ENCODE peak calls at places on chromosome 14, in four cellular contexts. Q, R, C and W are unnamed samples.

GRCh38 chr14:94045563-94046345 is 19.6 kb downstream of the OTUB2 start:
- DNase-seq in Q (no peak), R (no peak), C (no peak), W (no peak)

GRCh38 chr14:33776871-33777270 is 174.0 kb downstream of the EGLN3 start:
- DNase-seq in Q (no peak), R (no peak), C (no peak), W (no peak)

GRCh38 chr14:94989417-94989816 is 167.9 kb downstream of the DICER1 start:
- DNase-seq in Q (no peak), R (no peak), C (no peak), W (no peak)

GRCh38 chr14:74412753-74413152 is 13.3 kb downstream of the SYNDIG1L start:
- DNase-seq in Q (no peak), R (no peak), C (no peak), W (no peak)

GRCh38 chr14:55438066-55438683 is 2.2 kb downstream of the TBPL2 start:
- DNase-seq in Q (no peak), R (peak), C (peak), W (peak)

GRCh38 chr14:75399819-75400678 is 27.8 kb upstream of the JDP2 start:
- DNase-seq in Q (no peak), R (no peak), C (no peak), W (no peak)

GRCh38 chr14:65791551-65791981 is 379.0 kb downstream of the FUT8 start:
- DNase-seq in Q (no peak), R (peak), C (no peak), W (no peak)

GRCh38 chr14:86574026-86574777 is 1044.3 kb downstream of the FLRT2 start:
- DNase-seq in Q (no peak), R (no peak), C (peak), W (no peak)

GRCh38 chr14:69771136-69771535 is 4.2 kb downstream of the SRSF5 start:
- DNase-seq in Q (no peak), R (no peak), C (no peak), W (no peak)

GRCh38 chr14:100239200-100239839 is 376 bp downstream of the YY1 start:
- DNase-seq in Q (no peak), R (no peak), C (no peak), W (no peak)

GRCh38 chr14:58060077-58060476 is 91.9 kb downstream of the ARMH4 start:
- DNase-seq in Q (no peak), R (no peak), C (no peak), W (no peak)

GRCh38 chr14:80927385-80927989 is 14.1 kb downstream of the CEP128 start:
- DNase-seq in Q (peak), R (no peak), C (no peak), W (no peak)

GRCh38 chr14:89955022-89955414 is 488 bp upstream of the EFCAB11 start:
- DNase-seq in Q (no peak), R (no peak), C (no peak), W (no peak)

GRCh38 chr14:90398315-90398811 is 1.5 kb downstream of the CALM1 start:
- DNase-seq in Q (peak), R (peak), C (no peak), W (peak)

GRCh38 chr14:95545769-95546168 is 10.9 kb downstream of the GLRX5 start:
- DNase-seq in Q (no peak), R (peak), C (no peak), W (no peak)

GRCh38 chr14:76472199-76472723 is 96.3 kb downstream of the ESRRB start:
- DNase-seq in Q (no peak), R (no peak), C (no peak), W (no peak)

GRCh38 chr14:76464856-76465255 is 88.9 kb downstream of the ESRRB start:
- DNase-seq in Q (no peak), R (no peak), C (no peak), W (no peak)

GRCh38 chr14:76465651-76466050 is 89.7 kb downstream of the ESRRB start:
- DNase-seq in Q (no peak), R (no peak), C (no peak), W (no peak)

GRCh38 chr14:76463105-76463504 is 87.2 kb downstream of the ESRRB start:
- DNase-seq in Q (no peak), R (no peak), C (no peak), W (no peak)

DNA sequence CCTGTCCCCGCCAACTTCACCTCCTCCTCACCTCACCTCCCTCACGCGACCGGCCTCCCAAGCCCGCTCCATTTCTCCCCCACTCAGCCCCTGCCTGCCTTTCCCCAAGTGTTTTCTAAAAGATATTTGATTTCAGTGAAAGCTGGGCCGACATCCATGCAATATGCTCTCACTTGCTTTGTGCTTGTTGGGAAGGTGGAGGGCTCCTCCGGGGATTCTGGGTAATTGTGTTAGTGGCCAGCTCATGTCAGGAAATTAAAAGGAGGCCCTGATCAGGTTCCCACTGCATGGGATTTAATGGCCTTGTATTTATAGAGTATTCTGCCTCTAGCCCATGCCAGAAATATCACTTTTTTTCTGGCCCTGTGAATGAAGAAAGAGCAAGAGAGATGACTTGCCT is 91.9 kb downstream of the ESRRB start:
- DNase-seq in Q (no peak), R (no peak), C (no peak), W (no peak)
- TF ChIP-seq ELF4 in Q (no peak), R (no peak), C (no peak), W (no peak)

DNA sequence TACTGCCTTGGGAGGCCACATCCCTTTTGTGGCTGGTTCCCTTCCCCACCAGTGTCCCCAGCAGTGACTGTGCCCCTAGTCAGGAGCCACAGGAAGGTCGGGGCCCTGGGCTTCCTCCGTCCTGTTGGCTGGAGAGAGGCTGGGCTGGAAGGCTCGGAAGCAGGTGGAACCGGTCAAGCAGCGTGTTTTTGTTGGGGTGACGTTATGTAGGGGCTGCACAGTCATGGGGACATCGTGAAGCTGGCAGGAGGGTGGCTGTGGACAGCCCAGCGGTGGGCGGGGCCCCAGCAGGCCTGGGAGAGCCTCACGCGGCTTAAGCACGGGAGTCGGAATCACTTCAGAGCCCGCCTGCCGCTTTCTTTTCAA is 10.1 kb downstream of the XRCC3 start:
- DNase-seq in Q (no peak), R (no peak), C (no peak), W (no peak)
- TF ChIP-seq ELF4 in Q (no peak), R (no peak), C (no peak), W (no peak)

DNA sequence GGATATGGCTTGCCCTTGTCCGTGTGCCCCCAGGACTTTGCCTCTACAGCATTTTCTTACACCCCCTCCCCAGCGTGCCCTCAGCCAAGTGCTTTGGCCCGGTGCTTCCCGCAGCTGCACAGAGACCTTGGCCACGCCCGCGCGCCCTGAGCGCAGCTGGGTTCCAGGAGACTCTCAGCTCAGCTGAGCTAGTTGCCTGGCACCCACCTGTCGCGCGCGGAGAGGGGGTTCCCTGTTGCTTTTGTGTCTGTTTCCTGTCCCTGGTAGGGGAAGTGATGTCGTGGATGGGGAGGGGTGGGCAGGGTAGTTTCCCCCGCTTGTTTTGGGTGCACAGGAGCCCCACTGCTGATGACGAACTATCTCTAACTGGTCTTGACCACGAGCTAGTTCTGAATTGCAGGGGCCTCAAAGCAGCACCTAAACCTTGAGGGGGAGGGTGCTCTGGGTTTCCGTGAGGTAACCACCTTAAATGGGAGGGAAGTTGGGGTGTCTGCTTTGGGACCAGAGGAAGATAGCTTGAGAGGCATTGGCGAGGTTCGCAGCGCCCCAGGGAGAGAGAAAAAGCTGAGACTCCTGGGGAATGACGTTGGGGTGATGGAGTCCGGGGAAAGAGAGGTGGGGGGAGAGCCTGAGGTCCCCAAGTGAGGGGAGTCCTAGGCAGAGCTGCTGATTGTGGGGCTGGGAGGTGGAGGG is 1.5 kb downstream of the DIO3 start:
- DNase-seq in Q (no peak), R (no peak), C (no peak), W (no peak)
- TF ChIP-seq ELF4 in Q (no peak), R (no peak), C (no peak), W (no peak)

GRCh38 chr14:21058903-21059302 is 1.3 kb downstream of the RNASE8 start:
- DNase-seq in Q (no peak), R (no peak), C (no peak), W (no peak)

GRCh38 chr14:21056520-21057163 is 980 bp upstream of the RNASE8 start:
- DNase-seq in Q (no peak), R (no peak), C (no peak), W (no peak)

GRCh38 chr14:21055473-21056117 is 2.0 kb upstream of the RNASE8 start:
- DNase-seq in Q (no peak), R (no peak), C (peak), W (no peak)

GRCh38 chr14:21059842-21060589 is 2.4 kb downstream of the RNASE8 start:
- DNase-seq in Q (no peak), R (no peak), C (no peak), W (no peak)

DNA sequence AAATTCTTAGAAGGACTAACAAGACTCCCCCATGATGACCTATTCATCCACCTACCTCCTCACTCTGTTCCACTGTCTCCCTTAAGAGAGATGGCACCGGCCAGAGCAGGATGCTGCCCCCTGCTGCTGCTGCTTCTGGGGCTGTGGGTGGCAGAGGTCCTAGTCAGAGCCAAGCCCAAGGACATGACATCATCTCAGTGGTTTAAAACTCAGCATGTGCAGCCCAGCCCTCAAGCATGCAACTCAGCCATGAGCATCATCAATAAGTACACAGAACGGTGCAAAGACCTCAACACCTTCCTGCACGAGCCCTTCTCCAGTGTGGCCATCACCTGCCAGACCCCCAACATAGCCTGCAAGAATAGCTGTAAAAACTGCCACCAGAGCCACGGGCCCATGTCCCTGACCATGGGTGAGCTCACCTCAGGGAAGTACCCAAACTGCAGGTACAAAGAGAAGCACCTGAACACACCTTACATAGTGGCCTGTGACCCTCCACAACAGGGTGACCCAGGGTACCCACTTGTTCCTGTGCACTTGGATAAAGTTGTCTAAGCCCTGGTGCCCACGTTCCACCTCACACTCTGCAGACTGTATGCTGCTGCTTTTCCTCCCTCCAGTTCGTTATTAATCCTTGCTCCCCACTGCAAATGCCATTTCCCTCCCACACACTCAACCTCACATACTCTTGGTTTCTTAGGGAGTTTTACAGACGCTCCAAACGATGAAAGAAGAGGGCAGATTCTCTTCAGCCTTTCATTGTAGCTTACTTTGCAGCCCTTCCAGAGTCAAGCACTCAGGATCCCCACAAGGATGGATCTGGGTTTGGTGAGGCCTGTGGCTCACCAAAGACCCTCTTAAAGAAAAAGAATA is at the start of gene RNASE8:
- DNase-seq in Q (no peak), R (no peak), C (no peak), W (no peak)
- TF ChIP-seq ELF4 in Q (no peak), R (no peak), C (no peak), W (no peak)

GRCh38 chr14:68598621-68599447 is 194.0 kb downstream of the ZFP36L1 start:
- DNase-seq in Q (no peak), R (no peak), C (peak), W (no peak)
- TF ChIP-seq ELF4 in Q (no peak), R (no peak), C (no peak), W (no peak)

DNA sequence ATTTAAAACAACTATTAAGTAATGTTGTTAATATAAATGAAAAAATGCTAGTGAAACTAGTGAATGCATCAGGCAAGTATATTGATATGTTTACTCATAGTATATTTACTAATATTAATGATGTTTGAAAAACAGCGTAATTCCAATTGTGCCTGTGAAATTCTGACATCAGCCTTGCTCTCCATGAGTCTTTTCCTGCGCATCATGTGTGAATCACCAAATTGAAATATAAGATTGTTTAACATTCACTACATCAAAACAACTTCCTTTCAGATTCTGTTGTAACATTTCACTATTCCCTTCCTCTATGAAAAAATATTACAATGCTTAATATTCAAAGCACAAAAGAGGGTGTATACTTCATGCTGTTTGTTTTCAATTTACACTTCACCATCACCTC is 1995.9 kb upstream of the SEL1L start:
- DNase-seq in Q (no peak), R (no peak), C (no peak), W (no peak)
- TF ChIP-seq ELF4 in Q (no peak), R (no peak), C (no peak), W (no peak)

GRCh38 chr14:81946808-81947798 is 413.4 kb upstream of the SEL1L start:
- DNase-seq in Q (no peak), R (no peak), C (no peak), W (no peak)
- TF ChIP-seq ELF4 in Q (no peak), R (no peak), C (no peak), W (no peak)